ENCODE peak calls at places on chromosomes 11 and 22, in eight cellular contexts. N is Panc1, G is GM20000, K is fibroblast of lung, U is cardiac muscle cell, Z is fibroblast of the aortic adventitia, Q is breast epithelium, D is OCI-LY7. E is an unnamed sample.

GRCh38 chr11:44018127-44018521 is 29.7 kb upstream of the ACCSL start:
- DNase-seq in N (no peak), G (no peak), K (no peak), U (no peak), Z (no peak), Q (no peak), D (no peak), E (no peak)

GRCh38 chr22:30649430-30650007 is 13.9 kb downstream of the SLC35E4 start:
- DNase-seq in N (no peak), G (peak; percentile 87), K (peak; percentile 93), U (peak; percentile 46), Z (peak; percentile 80), Q (no peak), D (no peak), E (peak; percentile 63)

GRCh38 chr22:20503816-20504215 is 3.6 kb upstream of the MED15 start:
- DNase-seq in N (no peak), G (no peak), K (no peak), U (no peak), Z (no peak), Q (no peak), D (no peak), E (no peak)

GRCh38 chr11:114440971-114441810 is 1.9 kb downstream of the REXO2 start:
- DNase-seq in N (no peak), G (no peak), K (no peak), U (no peak), Z (no peak), Q (no peak), D (peak; percentile 5), E (no peak)

GRCh38 chr22:48071828-48072227 is 1309.4 kb downstream of the TBC1D22A start:
- DNase-seq in N (no peak), G (no peak), K (no peak), U (no peak), Z (no peak), Q (no peak), D (peak; percentile 88), E (no peak)

GRCh38 chr11:101567086-101567485 is 16.7 kb downstream of the TRPC6 start:
- DNase-seq in N (no peak), G (no peak), K (no peak), U (no peak), Z (no peak), Q (no peak), D (peak; percentile 20), E (no peak)

GRCh38 chr11:13429288-13429687 is 33.7 kb downstream of the BTBD10 start:
- DNase-seq in N (no peak), G (no peak), K (no peak), U (no peak), Z (no peak), Q (no peak), D (no peak), E (no peak)

GRCh38 chr22:32208681-32209080 is 3.8 kb upstream of the RFPL2 start:
- DNase-seq in N (no peak), G (no peak), K (no peak), U (no peak), Z (no peak), Q (no peak), D (no peak), E (no peak)

DNA sequence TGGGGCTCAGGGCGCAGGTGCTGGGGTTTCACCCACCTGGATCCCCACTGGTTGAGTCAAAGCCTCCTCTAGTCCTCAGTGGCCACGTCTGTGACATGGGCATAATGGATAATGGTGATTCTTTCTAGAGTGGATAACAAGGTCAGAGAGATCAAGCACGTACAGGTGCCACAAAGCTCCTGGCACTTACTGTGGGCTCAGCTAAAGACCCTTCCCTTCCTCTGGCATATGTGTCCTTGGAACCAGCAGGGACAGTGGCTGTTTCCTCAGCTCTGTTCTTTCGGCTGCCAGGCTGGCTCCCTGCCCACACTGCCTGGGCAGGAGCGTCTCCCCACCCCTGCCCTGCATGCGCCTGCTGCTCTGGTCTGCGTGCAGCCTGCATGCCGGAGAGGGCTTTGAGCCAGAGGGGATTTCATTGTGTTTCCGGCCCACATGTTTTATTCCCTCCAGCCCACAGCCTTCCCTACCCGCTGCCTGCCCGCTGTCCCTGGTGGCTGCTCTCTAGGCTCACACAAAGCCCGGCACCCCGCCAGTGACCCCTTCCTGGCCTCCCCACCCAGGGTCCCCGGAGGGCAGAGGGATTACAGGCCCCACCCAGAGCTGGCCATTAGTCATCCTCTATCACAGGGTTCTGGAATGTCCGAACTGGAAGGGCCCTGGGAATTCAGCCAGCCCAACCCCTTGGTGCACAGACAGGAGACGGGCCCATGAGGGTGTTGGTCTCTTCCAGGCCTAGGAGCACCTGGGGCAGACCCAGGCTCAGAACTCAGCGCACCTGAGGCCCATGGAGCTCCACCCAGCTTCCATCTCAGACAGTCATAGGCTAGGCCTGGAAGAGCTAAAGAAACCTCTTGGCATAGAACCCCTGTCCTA is 55.3 kb upstream of the GCAT start:
- DNase-seq in N (peak; percentile 58), G (no peak), K (peak; percentile 90), U (peak; percentile 99), Z (peak; percentile 99), Q (peak; percentile 94), D (no peak), E (peak; percentile 92)
- TF ChIP-seq CTCF in N (no peak), G (no peak), K (no peak), U (peak; percentile 25), Z (peak; percentile 56), Q (peak; percentile 18), D (no peak), E (peak; percentile 50)

GRCh38 chr11:126084608-126084912 is 21.9 kb upstream of the CDON start:
- DNase-seq in N (no peak), G (no peak), K (no peak), U (no peak), Z (no peak), Q (no peak), D (no peak), E (no peak)

GRCh38 chr11:126083829-126084607 is 21.4 kb upstream of the CDON start:
- DNase-seq in N (no peak), G (no peak), K (no peak), U (no peak), Z (no peak), Q (no peak), D (peak; percentile 13), E (no peak)

GRCh38 chr11:126081915-126082250 is 19.2 kb upstream of the CDON start:
- DNase-seq in N (no peak), G (no peak), K (no peak), U (no peak), Z (no peak), Q (no peak), D (no peak), E (no peak)

GRCh38 chr11:126080206-126080941 is 17.7 kb upstream of the CDON start:
- DNase-seq in N (no peak), G (no peak), K (no peak), U (peak; percentile 30), Z (peak; percentile 41), Q (peak; percentile 64), D (no peak), E (no peak)

DNA sequence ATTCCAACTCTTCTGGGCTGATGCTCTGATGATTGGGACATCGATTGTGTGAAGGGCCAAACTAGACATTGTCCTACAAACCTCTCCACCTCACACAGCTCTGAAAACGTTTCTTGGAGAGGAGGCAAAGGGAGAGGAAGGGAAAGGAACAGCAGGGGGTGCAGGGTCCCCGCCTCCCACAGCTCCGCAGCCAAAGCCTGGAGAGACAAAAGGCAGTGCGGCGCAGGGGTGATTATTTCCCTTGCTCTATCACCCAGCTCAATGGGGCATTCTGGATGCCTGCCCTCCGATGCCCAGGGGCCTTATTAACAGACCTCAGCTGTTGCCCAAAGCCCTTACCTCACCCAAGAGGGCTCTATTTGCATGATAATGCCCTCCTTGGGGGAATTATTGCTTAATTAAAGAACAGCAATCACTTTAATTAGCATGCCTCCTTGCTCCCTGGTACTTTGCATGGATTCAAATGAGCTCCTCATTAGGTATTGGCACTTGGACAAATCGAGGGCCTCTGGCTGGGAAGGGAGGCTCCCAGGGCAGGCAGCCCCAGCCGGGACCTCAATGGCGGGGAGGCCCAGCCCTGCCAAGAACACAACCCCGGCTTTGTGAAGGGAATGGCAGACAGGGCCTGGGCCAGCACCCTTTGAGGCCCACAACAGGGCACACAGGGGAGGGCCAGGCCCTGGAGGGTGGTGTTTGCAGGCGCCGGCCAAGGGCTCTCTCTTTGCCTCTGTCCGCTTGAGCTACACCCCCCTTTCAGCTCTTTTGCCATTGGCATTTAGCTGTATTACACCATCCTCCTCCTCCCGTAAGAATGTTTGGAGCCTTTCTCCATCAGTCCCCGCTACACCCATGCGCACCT is 19.8 kb upstream of the CDON start:
- DNase-seq in N (no peak), G (no peak), K (no peak), U (no peak), Z (no peak), Q (no peak), D (no peak), E (no peak)
- TF ChIP-seq CTCF in N (no peak), G (no peak), K (no peak), U (no peak), Z (no peak), Q (no peak), D (no peak), E (no peak)

GRCh38 chr11:61952882-61953281 is 2.7 kb downstream of the BEST1 start:
- DNase-seq in N (no peak), G (no peak), K (no peak), U (no peak), Z (no peak), Q (no peak), D (no peak), E (no peak)

GRCh38 chr11:61955416-61956135 is 5.4 kb downstream of the BEST1 start:
- DNase-seq in N (no peak), G (no peak), K (no peak), U (peak; percentile 45), Z (no peak), Q (no peak), D (no peak), E (no peak)

GRCh38 chr11:61956191-61957027 is 6.3 kb downstream of the BEST1 start:
- DNase-seq in N (no peak), G (no peak), K (no peak), U (no peak), Z (no peak), Q (no peak), D (no peak), E (no peak)

GRCh38 chr11:61954106-61955030 is 4.2 kb downstream of the BEST1 start:
- DNase-seq in N (no peak), G (peak; percentile 20), K (no peak), U (peak; percentile 46), Z (no peak), Q (no peak), D (no peak), E (no peak)

GRCh38 chr11:61955031-61955415 is 4.9 kb downstream of the BEST1 start:
- DNase-seq in N (no peak), G (peak; percentile 45), K (peak; percentile 53), U (peak; percentile 93), Z (peak; percentile 86), Q (no peak), D (no peak), E (peak; percentile 58)
- TF ChIP-seq CTCF in N (no peak), G (no peak), K (no peak), U (peak; percentile 34), Z (peak; percentile 49), Q (peak; percentile 2), D (no peak), E (peak; percentile 54)

GRCh38 chr11:122781378-122782040 is 56.8 kb upstream of the CRTAM start:
- DNase-seq in N (peak; percentile 63), G (peak; percentile 79), K (peak; percentile 88), U (peak; percentile 94), Z (peak; percentile 95), Q (peak; percentile 86), D (peak; percentile 78), E (peak; percentile 82)

GRCh38 chr11:122782222-122782621 is 56.1 kb upstream of the CRTAM start:
- DNase-seq in N (no peak), G (no peak), K (no peak), U (no peak), Z (no peak), Q (no peak), D (no peak), E (no peak)

GRCh38 chr11:122786896-122787295 is 51.4 kb upstream of the CRTAM start:
- DNase-seq in N (no peak), G (no peak), K (no peak), U (no peak), Z (no peak), Q (no peak), D (no peak), E (no peak)

GRCh38 chr11:122785156-122785605 is 53.1 kb upstream of the CRTAM start:
- DNase-seq in N (no peak), G (no peak), K (no peak), U (no peak), Z (no peak), Q (no peak), D (no peak), E (no peak)

GRCh38 chr11:122784325-122785155 is 53.8 kb upstream of the CRTAM start:
- DNase-seq in N (no peak), G (no peak), K (peak; percentile 94), U (peak; percentile 79), Z (peak; percentile 93), Q (no peak), D (no peak), E (peak; percentile 94)
- TF ChIP-seq CTCF in N (no peak), G (no peak), K (no peak), U (no peak), Z (no peak), Q (no peak), D (no peak), E (no peak)

E was measured in HFFc6.